ENCODE peak calls at places on chromosomes 13 and 19, in five cellular contexts. J is NCI-H1092; T is EL; D is activated CD4-positive, alpha-beta T cell treated with anti-CD3 and anti-CD28 coated beads for 48 hours; P is A549. C is an unnamed sample.

GRCh38 chr13:51726446-51727185 is 77.3 kb downstream of the DHRS12 start:
- DNase-seq in J (no peak), T (peak), D (no peak), P (no peak), C (no peak)

GRCh38 chr19:29539668-29540067 is 13.9 kb downstream of the VSTM2B start:
- DNase-seq in J (no peak), T (no peak), D (no peak), P (no peak), C (no peak)

GRCh38 chr19:51034704-51035103 is at the start of gene KLK12:
- DNase-seq in J (no peak), T (no peak), D (no peak), P (no peak), C (no peak)

GRCh38 chr13:110680852-110681251 is 25.1 kb downstream of the CARS2 start:
- DNase-seq in J (no peak), T (no peak), D (peak), P (peak), C (no peak)

GRCh38 chr13:50400930-50401553 is 385.8 kb downstream of the KCNRG start:
- DNase-seq in J (no peak), T (peak), D (no peak), P (no peak), C (no peak)

GRCh38 chr19:39052243-39052746 is 19.9 kb upstream of the FBXO27 start:
- DNase-seq in J (no peak), T (peak), D (peak), P (peak), C (no peak)

GRCh38 chr19:38047641-38048040 is 140.6 kb downstream of the SIPA1L3 start:
- DNase-seq in J (no peak), T (no peak), D (peak), P (no peak), C (no peak)

GRCh38 chr13:65656740-65657329 is 1573.3 kb downstream of the PCDH9 start:
- DNase-seq in J (no peak), T (peak), D (no peak), P (peak), C (no peak)

GRCh38 chr13:113417836-113418721 is 35.2 kb downstream of the ADPRHL1 start:
- DNase-seq in J (no peak), T (no peak), D (no peak), P (no peak), C (no peak)

C was measured in NCI-H187 treated with DMSO at 0.1 percent for 48 hours.